ENCODE peak calls at places on chromosomes 2 and 18, in eight cellular contexts. P is CD8-positive, alpha-beta T cell; R is mammary epithelial cell; K is endodermal cell; Y is GM23248; B is body of pancreas; D is effector memory CD4-positive, alpha-beta T cell; W is naive thymus-derived CD4-positive, alpha-beta T cell. F is an unnamed sample.

GRCh38 chr2:31978998-31979397 is 31.8 kb downstream of the MEMO1 start:
- DNase-seq in P (no peak), R (no peak), K (no peak), Y (no peak), B (no peak), D (no peak), W (no peak), F (no peak)

GRCh38 chr2:38750011-38750792 is 959 bp downstream of the SRSF7 start:
- DNase-seq in P (peak; percentile 73), R (peak; percentile 30), K (no peak), Y (peak; percentile 79), B (peak; percentile 59), D (no peak), W (peak; percentile 35), F (no peak)

GRCh38 chr18:79317718-79318117 is 78.0 kb upstream of the NFATC1 start:
- DNase-seq in P (no peak), R (no peak), K (no peak), Y (no peak), B (no peak), D (no peak), W (no peak), F (no peak)

GRCh38 chr18:23529597-23529996 is 26.3 kb downstream of the RMC1 start:
- DNase-seq in P (no peak), R (peak; percentile 91), K (no peak), Y (peak; percentile 82), B (no peak), D (no peak), W (no peak), F (peak; percentile 70)

GRCh38 chr2:121019073-121019472 is 265.9 kb downstream of the TFCP2L1 start:
- DNase-seq in P (no peak), R (no peak), K (no peak), Y (no peak), B (no peak), D (no peak), W (no peak), F (no peak)

GRCh38 chr2:30686000-30686399 is 121.2 kb downstream of the CAPN13 start:
- DNase-seq in P (peak; percentile 37), R (no peak), K (peak; percentile 79), Y (no peak), B (peak; percentile 28), D (no peak), W (no peak), F (no peak)

GRCh38 chr2:44053052-44053451 is 57.3 kb upstream of the LRPPRC start:
- DNase-seq in P (no peak), R (no peak), K (no peak), Y (no peak), B (no peak), D (no peak), W (no peak), F (no peak)

GRCh38 chr2:233974530-233975071 is 57.4 kb downstream of the TRPM8 start:
- DNase-seq in P (no peak), R (peak; percentile 97), K (no peak), Y (peak; percentile 93), B (peak; percentile 90), D (no peak), W (no peak), F (peak; percentile 84)

GRCh38 chr2:239164281-239164871 is 236.4 kb downstream of the HDAC4 start:
- DNase-seq in P (peak; percentile 53), R (no peak), K (peak; percentile 13), Y (no peak), B (no peak), D (no peak), W (no peak), F (no peak)

GRCh38 chr2:96549967-96550786 is 13.6 kb downstream of the ARID5A start:
- DNase-seq in P (no peak), R (no peak), K (peak; percentile 91), Y (peak; percentile 20), B (peak; percentile 88), D (no peak), W (no peak), F (no peak)

GRCh38 chr2:10992023-10992791 is 80.5 kb downstream of the KCNF1 start:
- DNase-seq in P (no peak), R (no peak), K (no peak), Y (no peak), B (no peak), D (no peak), W (no peak), F (no peak)

GRCh38 chr2:10989782-10990181 is 78.0 kb downstream of the KCNF1 start:
- DNase-seq in P (no peak), R (peak; percentile 67), K (no peak), Y (no peak), B (no peak), D (no peak), W (no peak), F (peak; percentile 27)

GRCh38 chr2:10993001-10993481 is 81.3 kb downstream of the KCNF1 start:
- DNase-seq in P (no peak), R (no peak), K (no peak), Y (peak; percentile 79), B (no peak), D (no peak), W (no peak), F (peak; percentile 26)

GRCh38 chr2:10990561-10991111 is 78.9 kb downstream of the KCNF1 start:
- DNase-seq in P (no peak), R (peak; percentile 43), K (no peak), Y (no peak), B (no peak), D (no peak), W (no peak), F (no peak)

DNA sequence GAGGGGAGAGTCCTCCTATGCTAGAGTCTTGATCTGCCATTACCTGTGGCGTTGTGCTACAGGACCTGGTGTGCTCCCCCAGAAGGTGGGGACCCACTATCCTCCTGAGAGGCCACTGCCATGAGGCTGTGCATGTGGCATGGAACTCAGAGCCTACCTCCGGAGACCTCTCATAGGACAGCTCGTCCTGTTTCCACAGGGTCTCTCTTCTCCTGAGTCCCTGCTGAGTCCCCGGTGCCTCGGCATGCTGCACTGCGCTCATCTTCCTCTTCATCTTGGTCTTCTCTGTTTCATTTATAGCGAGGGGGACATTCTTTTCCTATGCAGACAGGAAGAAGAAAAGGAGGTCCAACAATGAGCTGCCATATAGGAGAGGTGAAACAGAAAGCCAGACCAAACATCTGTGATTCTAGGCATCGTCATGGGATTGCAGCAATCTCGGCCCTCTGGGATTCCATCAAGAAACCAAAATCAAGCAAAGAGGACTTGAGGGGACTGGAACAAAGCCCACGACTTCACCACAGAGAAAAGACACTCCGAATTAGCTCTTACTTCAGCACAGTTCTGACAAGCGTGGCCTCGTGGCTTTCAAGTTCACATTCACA is 83.7 kb downstream of the KCNF1 start:
- DNase-seq in P (no peak), R (no peak), K (no peak), Y (no peak), B (no peak), D (no peak), W (no peak), F (no peak)
- H3K27ac ChIP-seq in P (no peak overlapping the region), R (no peak overlapping the region), K (no peak overlapping the region), Y (no peak overlapping the region), B (no peak overlapping the region), D (no peak overlapping the region), W (no peak overlapping the region), F (no peak overlapping the region)

GRCh38 chr2:27922842-27923241 is 32.3 kb downstream of the BABAM2 start:
- DNase-seq in P (no peak), R (no peak), K (no peak), Y (no peak), B (no peak), D (no peak), W (no peak), F (no peak)

GRCh38 chr2:27920148-27920885 is 29.8 kb downstream of the BABAM2 start:
- DNase-seq in P (no peak), R (no peak), K (no peak), Y (no peak), B (peak; percentile 17), D (no peak), W (no peak), F (no peak)

GRCh38 chr2:27925640-27926472 is 35.3 kb downstream of the BABAM2 start:
- DNase-seq in P (no peak), R (no peak), K (no peak), Y (no peak), B (no peak), D (no peak), W (no peak), F (no peak)

GRCh38 chr2:27921424-27921823 is 30.9 kb downstream of the BABAM2 start:
- DNase-seq in P (no peak), R (no peak), K (no peak), Y (no peak), B (no peak), D (no peak), W (no peak), F (no peak)

GRCh38 chr2:27921880-27922589 is 31.5 kb downstream of the BABAM2 start:
- DNase-seq in P (no peak), R (no peak), K (no peak), Y (no peak), B (no peak), D (no peak), W (no peak), F (no peak)
- H3K27ac ChIP-seq in P (no peak overlapping the region), R (no peak overlapping the region), K (no peak overlapping the region), Y (no peak overlapping the region), B (no peak overlapping the region), D (no peak overlapping the region), W (no peak overlapping the region), F (no peak overlapping the region)

GRCh38 chr2:68091439-68092034 is 28.7 kb upstream of the C1D start:
- DNase-seq in P (no peak), R (no peak), K (no peak), Y (no peak), B (no peak), D (no peak), W (no peak), F (no peak)

GRCh38 chr2:68083346-68083745 is 20.5 kb upstream of the C1D start:
- DNase-seq in P (no peak), R (no peak), K (no peak), Y (no peak), B (no peak), D (no peak), W (no peak), F (no peak)

GRCh38 chr2:68088950-68089349 is 26.1 kb upstream of the C1D start:
- DNase-seq in P (no peak), R (no peak), K (no peak), Y (no peak), B (no peak), D (no peak), W (no peak), F (no peak)

GRCh38 chr2:68089961-68090360 is 27.2 kb upstream of the C1D start:
- DNase-seq in P (no peak), R (no peak), K (no peak), Y (no peak), B (no peak), D (no peak), W (no peak), F (no peak)

GRCh38 chr2:68086166-68086565 is 23.4 kb upstream of the C1D start:
- DNase-seq in P (no peak), R (no peak), K (no peak), Y (no peak), B (no peak), D (no peak), W (no peak), F (no peak)
- H3K27ac ChIP-seq in P (no peak overlapping the region), R (no peak overlapping the region), K (no peak overlapping the region), Y (no peak overlapping the region), B (no peak overlapping the region), D (no peak overlapping the region), W (no peak overlapping the region), F (no peak overlapping the region)

DNA sequence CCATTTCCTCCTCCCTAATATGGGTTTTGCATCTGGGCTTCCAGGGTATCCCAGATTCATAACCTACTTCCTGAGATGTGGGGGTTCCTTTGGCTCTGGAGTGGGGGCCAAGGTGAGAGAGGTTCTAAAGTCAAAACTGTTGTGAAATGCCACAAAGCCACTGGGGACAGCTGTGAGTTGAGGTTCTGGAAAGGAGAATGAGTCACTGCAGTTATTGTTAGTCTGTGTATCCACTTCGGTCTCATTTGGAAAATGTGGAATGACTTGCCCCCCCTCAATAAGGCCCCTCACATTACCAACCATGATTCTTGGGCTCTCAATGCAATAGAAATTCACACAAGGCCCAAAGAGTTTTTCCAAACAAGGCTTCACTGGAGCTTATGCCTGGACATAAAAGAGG is 51.1 kb upstream of the LGALSL start:
- DNase-seq in P (no peak), R (no peak), K (no peak), Y (peak; percentile 32), B (no peak), D (no peak), W (no peak), F (no peak)
- H3K27ac ChIP-seq in P (no peak overlapping the region), R (no peak overlapping the region), K (no peak overlapping the region), Y (no peak overlapping the region), B (no peak overlapping the region), D (no peak overlapping the region), W (no peak overlapping the region), F (no peak overlapping the region)

F was measured in epithelial cell of prostate.